ENCODE peak calls at places on chromosomes 6 and 20, in eight cellular contexts. C, T, J, N, K, U, M and F are unnamed samples.
A peak's percentile ranks its signal among the peaks of the same experiment; 100 is the strongest.

GRCh38 chr6:166998256-166999144 is 697 bp upstream of the CEP43 start:
- DNase-seq in U (peak; percentile 27), M (peak; percentile 16), N (no peak), J (no peak), K (no peak), T (peak; percentile 86), C (peak; percentile 22), F (peak; percentile 63)

GRCh38 chr20:2816583-2817340 is 598 bp downstream of the TMEM239 start:
- DNase-seq in M (no peak), K (no peak), J (no peak), C (no peak), T (peak; percentile 75), U (no peak), N (no peak), F (no peak)

GRCh38 chr6:161439093-161439492 is 165.2 kb upstream of the AGPAT4 start:
- DNase-seq in C (no peak), J (no peak), U (no peak), N (peak; percentile 40), K (peak; percentile 82), T (no peak), M (peak; percentile 85), F (peak; percentile 76)

GRCh38 chr6:56852249-56852606 is 102.7 kb upstream of the BEND6 start:
- DNase-seq in M (no peak), N (no peak), K (no peak), T (no peak), J (no peak), C (no peak), U (no peak), F (no peak)

GRCh38 chr6:33812669-33813068 is 8.9 kb upstream of the MLN start:
- DNase-seq in J (no peak), C (no peak), T (peak; percentile 88), K (no peak), U (peak; percentile 35), M (peak; percentile 52), N (no peak), F (no peak)

GRCh38 chr6:137698636-137699035 is 168.4 kb upstream of the TNFAIP3 start:
- DNase-seq in K (no peak), U (no peak), N (no peak), C (peak; percentile 15), T (no peak), M (peak; percentile 69), J (no peak), F (peak; percentile 69)

GRCh38 chr6:112372213-112372806 is 25.2 kb downstream of the RFPL4B start:
- DNase-seq in J (no peak), K (no peak), T (no peak), C (no peak), M (peak; percentile 49), U (no peak), N (peak; percentile 18), F (no peak)

GRCh38 chr6:2818593-2818992 is 23.1 kb downstream of the SERPINB1 start:
- DNase-seq in C (peak; percentile 42), U (no peak), M (peak; percentile 88), J (no peak), T (no peak), K (no peak), N (no peak), F (no peak)

GRCh38 chr20:48329676-48330644 is 497.8 kb downstream of the PREX1 start:
- DNase-seq in U (no peak), C (no peak), N (no peak), K (no peak), J (no peak), T (peak; percentile 23), M (peak; percentile 38), F (no peak)

GRCh38 chr6:12523726-12524125 is 192.8 kb upstream of the PHACTR1 start:
- DNase-seq in T (no peak), N (no peak), C (no peak), K (no peak), U (no peak), M (no peak), J (no peak), F (no peak)

GRCh38 chr6:1596088-1596852 is 13.4 kb upstream of the FOXC1 start:
- DNase-seq in U (peak; percentile 69), M (peak; percentile 58), K (no peak), N (no peak), T (no peak), J (no peak), C (peak; percentile 55), F (peak; percentile 76)

GRCh38 chr6:21802611-21802899 is 209.0 kb downstream of the SOX4 start:
- DNase-seq in C (no peak), N (no peak), U (no peak), T (no peak), M (no peak), J (no peak), K (no peak), F (no peak)

GRCh38 chr6:25341923-25342619 is 62.9 kb downstream of the CARMIL1 start:
- DNase-seq in U (no peak), N (no peak), K (no peak), M (no peak), J (no peak), C (no peak), T (no peak), F (no peak)

GRCh38 chr20:45817652-45818194 is 5.3 kb downstream of the UBE2C start:
- DNase-seq in N (no peak), K (no peak), C (no peak), M (no peak), J (no peak), U (no peak), T (no peak), F (no peak)

GRCh38 chr20:3101737-3102574 is 17.4 kb upstream of the AVP start:
- DNase-seq in N (no peak), K (no peak), C (peak; percentile 33), M (no peak), U (no peak), T (no peak), J (peak; percentile 5), F (no peak)

GRCh38 chr6:106381871-106382270 is 21.4 kb downstream of the CRYBG1 start:
- DNase-seq in U (no peak), K (peak; percentile 61), C (peak; percentile 21), T (no peak), J (no peak), M (no peak), N (no peak), F (no peak)

GRCh38 chr6:38352636-38353035 is 287.1 kb downstream of the BTBD9 start:
- DNase-seq in C (no peak), J (no peak), M (no peak), U (no peak), K (no peak), N (no peak), T (no peak), F (no peak)

GRCh38 chr20:1825492-1825891 is 69.7 kb upstream of the SIRPA start:
- DNase-seq in K (no peak), U (no peak), N (no peak), J (no peak), C (no peak), M (peak; percentile 11), T (no peak), F (no peak)

GRCh38 chr20:54112221-54112884 is 42.0 kb upstream of the BCAS1 start:
- DNase-seq in U (no peak), K (peak; percentile 60), M (no peak), J (no peak), T (no peak), N (no peak), C (peak; percentile 27), F (peak; percentile 71)

GRCh38 chr20:44646641-44647274 is 4.7 kb downstream of the ADA start:
- DNase-seq in C (peak; percentile 36), U (no peak), M (peak; percentile 68), K (no peak), N (no peak), T (no peak), J (peak; percentile 90), F (no peak)

GRCh38 chr20:51712501-51713212 is 55.5 kb downstream of the ATP9A start:
- DNase-seq in J (no peak), C (no peak), M (peak; percentile 23), T (peak; percentile 58), K (no peak), N (peak; percentile 15), U (no peak), F (no peak)

GRCh38 chr6:108594640-108595039 is 33.9 kb downstream of the FOXO3 start:
- DNase-seq in U (peak; percentile 88), T (no peak), C (no peak), J (no peak), N (no peak), K (no peak), M (no peak), F (no peak)
- H3K4me1 ChIP-seq in U (peaks cover 85% of the 10 kb centered on the region), T (peaks cover 82% of the 10 kb centered on the region), C (peaks cover 77% of the 10 kb centered on the region), J (peaks cover 52% of the 10 kb centered on the region), N (peaks cover 9% of the 10 kb centered on the region), K (peaks cover 35% of the 10 kb centered on the region), M (peaks cover 27% of the 10 kb centered on the region), F (no peaks in the 10 kb centered on the region)

GRCh38 chr20:57877995-57878394 is 168.2 kb upstream of the PMEPA1 start:
- DNase-seq in J (no peak), C (no peak), M (no peak), T (no peak), K (peak; percentile 8), N (no peak), U (no peak), F (no peak)
- TF ChIP-seq POLR2AphosphoS5 in J (no peak), C (no peak), M (no peak), T (no peak), K (no peak), N (no peak), U (no peak), F (no peak)

DNA sequence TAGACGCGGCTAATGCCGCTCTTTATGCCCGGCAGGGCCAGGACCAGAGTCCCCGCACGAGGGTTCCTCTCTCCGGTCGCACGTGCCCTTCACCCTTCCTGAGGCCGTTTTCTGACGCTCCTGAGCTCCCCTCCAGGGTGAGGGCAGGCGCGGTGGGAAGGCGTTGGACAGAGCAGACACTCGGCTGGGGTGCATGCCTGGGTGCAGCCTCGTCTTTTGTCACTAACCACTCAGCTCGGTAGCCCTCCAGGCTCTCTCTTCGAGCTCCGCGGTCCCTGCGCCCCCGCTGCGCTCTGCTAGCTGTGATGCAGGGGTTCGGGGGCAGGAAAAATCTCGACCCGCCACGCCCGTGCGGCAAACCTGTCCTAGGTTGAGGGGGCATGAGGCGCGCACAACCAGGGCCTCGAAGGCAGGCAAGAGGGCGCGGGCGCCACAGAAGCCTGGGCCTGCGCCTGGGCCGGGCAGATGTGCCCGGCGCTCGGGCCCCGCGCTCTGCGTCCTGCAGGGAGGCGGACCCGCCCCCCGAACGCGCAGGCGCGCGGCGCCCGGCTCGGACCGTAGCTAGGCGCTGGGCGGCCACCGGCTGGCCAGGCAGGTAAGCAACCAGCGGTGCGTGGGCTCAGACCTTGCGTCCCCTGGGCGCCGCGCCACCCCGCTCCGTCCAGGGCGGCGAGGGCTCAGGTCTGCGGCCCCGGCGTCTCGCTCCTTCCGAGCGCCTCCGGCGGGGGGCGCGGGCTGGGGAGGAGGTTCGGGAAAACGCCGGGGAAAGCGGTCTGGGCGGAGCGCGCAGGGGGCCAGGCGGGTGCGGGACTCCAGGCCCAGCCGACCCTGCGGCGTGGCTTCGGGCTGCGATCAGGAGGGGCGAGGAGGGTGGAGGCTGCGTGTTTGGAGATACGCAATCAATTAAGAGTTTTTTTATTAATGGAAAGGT is at the start of gene L3MBTL1:
- DNase-seq in C (peak; percentile 62), T (peak; percentile 94), U (peak; percentile 68), M (peak; percentile 35), N (peak; percentile 33), K (no peak), J (no peak), F (no peak)
- TF ChIP-seq POLR2A in C (no peak), T (peak; percentile 30), U (no peak), M (no peak), N (peak; percentile 70), K (no peak), J (no peak), F (no peak)

DNA sequence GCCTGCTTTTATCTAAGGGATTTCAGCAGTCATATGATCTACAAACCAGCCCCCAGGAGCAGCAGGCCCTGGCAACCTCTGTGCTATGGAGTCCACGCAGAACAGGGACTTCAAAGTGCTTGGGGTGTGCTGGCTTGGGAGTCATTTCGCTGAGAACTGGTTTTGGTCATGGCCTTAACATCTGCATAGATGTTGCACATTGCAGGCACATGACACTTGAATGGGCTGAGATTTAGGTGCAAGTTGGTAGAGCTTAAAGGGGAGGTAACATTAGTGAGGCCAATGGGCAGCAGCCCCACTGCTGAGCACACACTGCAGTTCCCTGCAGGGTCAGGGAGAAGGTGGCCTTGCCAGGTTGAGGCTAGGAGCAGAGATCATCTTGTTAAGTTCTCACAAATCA is 43.6 kb downstream of the RREB1 start:
- DNase-seq in C (no peak), N (no peak), M (no peak), J (no peak), K (peak; percentile 13), U (no peak), T (no peak), F (no peak)
- H3K4me1 ChIP-seq in C (peaks cover 49% of the 10 kb centered on the region), N (peaks cover 13% of the 10 kb centered on the region), M (peaks cover 11% of the 10 kb centered on the region), J (peaks cover 65% of the 10 kb centered on the region), K (peaks cover 6% of the 10 kb centered on the region), U (peaks cover 40% of the 10 kb centered on the region), T (peaks cover 53% of the 10 kb centered on the region), F (peaks cover 75% of the 10 kb centered on the region)